ENCODE peak calls at places on chromosomes 2 and 18, in eight cellular contexts. F is thoracic aorta, J is K562, U is transverse colon, P is heart right ventricle, R is left ventricle myocardium inferior, G is mucosa of descending colon, X is HCT116. C is an unnamed sample. For H3K4me1 and H3K36me3, the result is how much of the 10 kb centered on the place peaks cover.

GRCh38 chr2:6186332-6187100 is 494.3 kb downstream of the SOX11 start:
- DNase-seq in F (no peak), J (no peak), U (peak), P (peak), R (peak), G (no peak), X (no peak), C (no peak)

GRCh38 chr2:241048949-241049343 is 50.5 kb downstream of the SNED1 start:
- DNase-seq in F (no peak), J (no peak), U (no peak), P (no peak), R (no peak), G (no peak), X (no peak), C (no peak)

GRCh38 chr2:176093145-176093888 is 796 bp downstream of the HOXD13 start:
- DNase-seq in F (no peak), J (no peak), U (no peak), P (no peak), R (no peak), G (no peak), X (no peak), C (no peak)

GRCh38 chr2:42879116-42879705 is 86.8 kb upstream of the HAAO start:
- DNase-seq in F (no peak), J (no peak), U (no peak), P (no peak), R (no peak), G (no peak), X (no peak), C (no peak)

GRCh38 chr2:175030380-175031271 is 25.4 kb upstream of the CHN1 start:
- DNase-seq in F (no peak), J (no peak), U (peak), P (no peak), R (no peak), G (no peak), X (peak), C (peak)

GRCh38 chr2:60735496-60736250 is 20.4 kb upstream of the PAPOLG start:
- DNase-seq in F (no peak), J (no peak), U (no peak), P (no peak), R (no peak), G (no peak), X (no peak), C (no peak)

GRCh38 chr18:78305789-78306188 is 673.8 kb upstream of the SALL3 start:
- DNase-seq in F (no peak), J (no peak), U (no peak), P (no peak), R (no peak), G (no peak), X (no peak), C (no peak)

GRCh38 chr2:222797871-222798270 is 63.0 kb upstream of the ACSL3 start:
- DNase-seq in F (no peak), J (no peak), U (no peak), P (no peak), R (no peak), G (no peak), X (no peak), C (no peak)

GRCh38 chr2:163659224-163659623 is 76.6 kb downstream of the FIGN start:
- DNase-seq in F (no peak), J (no peak), U (no peak), P (no peak), R (no peak), G (no peak), X (no peak), C (no peak)

GRCh38 chr18:43620936-43621335 is 343.6 kb upstream of the SYT4 start:
- DNase-seq in F (no peak), J (no peak), U (no peak), P (no peak), R (no peak), G (no peak), X (no peak), C (peak)

GRCh38 chr2:75224636-75225094 is 25.3 kb upstream of the TACR1 start:
- DNase-seq in F (no peak), J (no peak), U (no peak), P (no peak), R (no peak), G (no peak), X (no peak), C (no peak)

GRCh38 chr2:6877402-6878305 is at the start of gene RSAD2:
- DNase-seq in F (no peak), J (no peak), U (peak), P (peak), R (no peak), G (no peak), X (no peak), C (no peak)

GRCh38 chr18:57447154-57447621 is 12.0 kb downstream of the ONECUT2 start:
- DNase-seq in F (no peak), J (no peak), U (no peak), P (no peak), R (no peak), G (no peak), X (no peak), C (no peak)

GRCh38 chr2:238929242-238930081 is 81.6 kb downstream of the TWIST2 start:
- DNase-seq in F (no peak), J (no peak), U (peak), P (peak), R (peak), G (peak), X (no peak), C (no peak)

DNA sequence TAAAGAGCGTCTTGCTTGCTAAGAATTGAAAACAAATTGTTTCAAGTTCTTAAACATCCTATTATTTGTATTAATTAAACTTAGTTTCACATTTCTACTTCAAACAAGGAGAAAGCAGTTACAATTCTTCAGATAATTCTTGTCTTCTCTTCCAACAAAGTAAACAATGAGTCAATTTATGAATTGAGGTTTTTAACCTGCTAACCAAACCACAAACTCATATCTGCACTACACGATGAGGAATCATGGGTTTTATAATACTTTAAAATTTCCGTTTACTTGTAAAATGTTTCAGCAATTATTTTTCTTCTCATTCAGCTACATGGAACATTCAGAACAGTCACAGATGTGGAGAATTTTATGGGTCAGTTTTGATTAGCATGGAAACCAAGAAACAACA is 114.2 kb downstream of the SPIRE1 start:
- DNase-seq in F (no peak), J (no peak), U (no peak), P (no peak), R (no peak), G (no peak), X (no peak), C (no peak)
- H3K4me1 ChIP-seq in F (under half), J (under half), U (under half), P (under half), R (under half), G (under half), X (under half), C (under half)

GRCh38 chr2:64992990-64993389 is 3.8 kb downstream of the SLC1A4 start:
- DNase-seq in F (no peak), J (no peak), U (no peak), P (no peak), R (no peak), G (no peak), X (no peak), C (no peak)
- H3K36me3 ChIP-seq in F (under half), J (under half), U (under half), P (under half), R (under half), G (under half), X (under half), C (under half)

GRCh38 chr2:233385489-233386044 is 31.3 kb downstream of the DGKD start:
- DNase-seq in F (no peak), J (no peak), U (no peak), P (no peak), R (no peak), G (no peak), X (no peak), C (no peak)
- H3K4me3 ChIP-seq in F (no peak), J (no peak), U (no peak), P (no peak), R (no peak), G (no peak), X (no peak), C (no peak)

DNA sequence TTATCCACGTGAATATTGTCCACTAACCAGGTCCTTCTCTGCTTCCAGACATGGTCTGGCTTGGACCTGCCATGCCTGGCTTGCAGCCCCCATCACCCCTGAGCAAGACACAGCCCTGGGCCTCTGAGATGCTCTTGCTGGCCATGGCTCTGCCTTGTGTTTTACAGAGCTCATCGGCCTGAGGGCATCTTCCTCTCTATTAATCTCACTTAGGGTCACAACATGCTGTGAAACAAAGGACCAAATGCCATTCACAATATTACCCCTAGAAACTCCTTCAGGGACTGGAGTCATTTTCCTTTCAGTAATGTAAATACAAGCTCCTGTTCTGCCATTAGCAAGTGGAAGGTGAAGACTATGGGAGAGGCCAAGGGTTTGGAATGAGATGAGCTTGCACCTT is 6.8 kb upstream of the TPO start:
- DNase-seq in F (no peak), J (no peak), U (no peak), P (no peak), R (no peak), G (no peak), X (no peak), C (no peak)
- H3K4me1 ChIP-seq in F (under half), J (under half), U (under half), P (under half), R (under half), G (under half), X (under half), C (under half)

GRCh38 chr2:206670531-206671319 is 28.4 kb downstream of the FAM237A start:
- DNase-seq in F (no peak), J (no peak), U (no peak), P (no peak), R (no peak), G (no peak), X (no peak), C (no peak)
- H3K36me3 ChIP-seq in F (under half), J (under half), U (under half), P (under half), R (under half), G (under half), X (under half), C (under half)

GRCh38 chr2:152025678-152026287 is 73.1 kb downstream of the CACNB4 start:
- DNase-seq in F (peak), J (peak), U (peak), P (peak), R (peak), G (peak), X (peak), C (no peak)
- H3K4me3 ChIP-seq in F (peak), J (no peak), U (peak), P (peak), R (peak), G (no peak), X (no peak), C (peak)

DNA sequence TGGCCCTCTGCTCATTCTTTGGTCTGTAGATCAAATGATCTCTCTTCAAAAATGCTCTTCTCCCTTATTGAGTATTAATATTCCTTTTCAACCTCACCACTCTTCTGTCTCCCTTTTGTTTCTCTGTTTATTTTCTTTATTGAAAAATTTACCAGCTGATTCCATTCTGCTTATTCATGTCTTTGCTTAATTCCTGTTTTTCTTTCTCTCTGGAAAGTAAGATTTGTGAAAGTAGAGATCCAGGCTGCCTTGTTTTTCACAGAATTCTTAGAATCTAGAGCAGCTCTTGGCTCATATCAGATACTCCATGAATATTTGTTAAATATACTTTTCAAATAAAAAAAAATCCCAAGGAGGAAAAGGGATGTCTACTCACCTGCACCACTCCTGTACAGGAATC is 157.0 kb downstream of the DOCK10 start:
- DNase-seq in F (no peak), J (no peak), U (no peak), P (no peak), R (no peak), G (no peak), X (no peak), C (no peak)
- H3K4me1 ChIP-seq in F (under half), J (under half), U (under half), P (under half), R (under half), G (under half), X (under half), C (under half)